ENCODE peak calls at places on chromosomes 12 and 14, in five cellular contexts. Q is non-pigmented ciliary epithelial cell; S is CD8-positive, alpha-beta memory T cell; J is CD4-positive, CD25-positive, alpha-beta regulatory T cell; F is brain microvascular endothelial cell. N is an unnamed sample.

GRCh38 chr12:106759526-106760183 is 14.8 kb upstream of the RIC8B start:
- DNase-seq in S (no peak), J (no peak), Q (no peak), F (no peak), N (peak; percentile 64)

GRCh38 chr12:121294151-121294889 is 2.2 kb downstream of the CAMKK2 start:
- DNase-seq in J (no peak), Q (no peak), S (no peak), F (no peak), N (no peak)

GRCh38 chr14:20609215-20610001 is 18.2 kb upstream of the RNASE12 start:
- DNase-seq in S (peak; percentile 76), J (peak; percentile 80), F (peak; percentile 91), Q (peak; percentile 73), N (peak; percentile 99)

GRCh38 chr14:34489324-34489723 is 27.3 kb upstream of the SPTSSA start:
- DNase-seq in F (no peak), Q (no peak), J (no peak), S (no peak), N (no peak)

GRCh38 chr12:93653712-93654111 is 23.5 kb upstream of the CRADD start:
- DNase-seq in S (no peak), F (no peak), Q (no peak), J (no peak), N (no peak)

GRCh38 chr12:119479121-119479561 is 114.4 kb upstream of the TMEM233 start:
- DNase-seq in S (no peak), F (no peak), Q (no peak), J (no peak), N (no peak)

GRCh38 chr14:22657861-22658260 is 13.7 kb upstream of the OR6J1 start:
- DNase-seq in Q (peak; percentile 46), J (no peak), S (no peak), F (peak; percentile 38), N (no peak)

GRCh38 chr14:62303437-62303836 is 541.2 kb downstream of the SNAPC1 start:
- DNase-seq in Q (no peak), F (no peak), S (no peak), J (no peak), N (no peak)

GRCh38 chr14:31320922-31321779 is 99.2 kb downstream of the HEATR5A start:
- DNase-seq in F (no peak), Q (no peak), J (no peak), S (no peak), N (no peak)

GRCh38 chr14:61565836-61566536 is 129.3 kb upstream of the HIF1A start:
- DNase-seq in Q (no peak), F (no peak), J (no peak), S (no peak), N (no peak)

GRCh38 chr12:62802321-62802720 is 132.6 kb downstream of the PPM1H start:
- DNase-seq in F (no peak), S (no peak), J (no peak), Q (no peak), N (no peak)

GRCh38 chr12:11822071-11822818 is 172.8 kb downstream of the ETV6 start:
- DNase-seq in F (peak; percentile 69), S (no peak), J (no peak), Q (peak; percentile 57), N (peak; percentile 64)

GRCh38 chr12:6115389-6115788 is 9.1 kb downstream of the VWF start:
- DNase-seq in F (no peak), Q (no peak), S (no peak), J (no peak), N (no peak)

GRCh38 chr12:52235822-52236291 is 2.8 kb downstream of the KRT7 start:
- DNase-seq in S (no peak), F (no peak), Q (no peak), J (no peak), N (no peak)

GRCh38 chr12:121530600-121531355 is 50.0 kb downstream of the KDM2B start:
- DNase-seq in Q (peak; percentile 45), J (peak; percentile 64), S (peak; percentile 65), F (peak; percentile 69), N (no peak)

GRCh38 chr12:110165540-110166159 is 41.5 kb downstream of the IFT81 start:
- DNase-seq in F (no peak), Q (no peak), S (no peak), J (no peak), N (no peak)

GRCh38 chr12:90170740-90171139 is 462.1 kb upstream of the ATP2B1 start:
- DNase-seq in S (no peak), Q (no peak), J (no peak), F (no peak), N (no peak)

GRCh38 chr14:99237288-99237687 is 34.7 kb downstream of the BCL11B start:
- DNase-seq in F (no peak), J (no peak), S (no peak), Q (no peak), N (no peak)

GRCh38 chr14:69610020-69610858 is 1.2 kb upstream of the SUSD6 start:
- DNase-seq in J (no peak), Q (no peak), S (no peak), F (no peak), N (no peak)

GRCh38 chr12:6074979-6075585 is 49.4 kb downstream of the VWF start:
- DNase-seq in F (no peak), S (no peak), J (no peak), Q (no peak), N (no peak)

GRCh38 chr14:61121293-61121897 is 140.3 kb downstream of the SLC38A6 start:
- DNase-seq in S (no peak), J (no peak), Q (no peak), F (no peak), N (no peak)

GRCh38 chr14:105067140-105067968 is 2.1 kb upstream of the GPR132 start:
- DNase-seq in F (peak; percentile 43), J (no peak), Q (no peak), S (peak; percentile 51), N (no peak)

GRCh38 chr14:105249175-105250007 is 1.1 kb downstream of the BTBD6 start:
- DNase-seq in S (no peak), J (no peak), F (peak; percentile 19), Q (no peak), N (no peak)

GRCh38 chr12:54357802-54358619 is 6.3 kb downstream of the GPR84 start:
- DNase-seq in J (peak; percentile 21), S (peak; percentile 29), Q (no peak), F (no peak), N (peak; percentile 43)

GRCh38 chr12:11771356-11771755 is 121.9 kb downstream of the ETV6 start:
- DNase-seq in J (no peak), Q (no peak), S (no peak), F (peak; percentile 75), N (no peak)

GRCh38 chr14:23881292-23881691 is 72.3 kb upstream of the DHRS4 start:
- DNase-seq in Q (no peak), F (no peak), S (no peak), J (no peak), N (no peak)

GRCh38 chr14:104238424-104239184 is 100.2 kb downstream of the KIF26A start:
- DNase-seq in Q (no peak), J (no peak), F (no peak), S (no peak), N (no peak)

GRCh38 chr12:27006797-27007467 is 7.3 kb downstream of the TM7SF3 start:
- DNase-seq in J (no peak), Q (no peak), S (no peak), F (no peak), N (no peak)

GRCh38 chr12:95908573-95908972 is 33.8 kb downstream of the CCDC38 start:
- DNase-seq in F (no peak), J (no peak), Q (peak; percentile 6), S (no peak), N (no peak)

GRCh38 chr12:123269395-123269892 is 2.2 kb downstream of the CDK2AP1 start:
- DNase-seq in J (peak; percentile 22), S (peak; percentile 28), F (peak; percentile 47), Q (no peak), N (no peak)

GRCh38 chr12:25806271-25806670 is 152.2 kb upstream of the RASSF8 start:
- DNase-seq in J (no peak), S (no peak), Q (no peak), F (no peak), N (no peak)

GRCh38 chr14:61813101-61813596 is 50.9 kb downstream of the SNAPC1 start:
- DNase-seq in J (no peak), Q (no peak), F (no peak), S (no peak), N (no peak)

GRCh38 chr14:74959596-74960180 is 4.3 kb upstream of the PGF start:
- DNase-seq in F (no peak), Q (no peak), J (no peak), S (no peak), N (no peak)

GRCh38 chr14:57087841-57088240 is 180.9 kb downstream of the EXOC5 start:
- DNase-seq in S (no peak), Q (no peak), F (no peak), J (no peak), N (peak; percentile 74)

GRCh38 chr12:51269174-51270066 is 795 bp downstream of the SMAGP start:
- DNase-seq in S (peak; percentile 42), J (peak; percentile 54), Q (no peak), F (no peak), N (peak; percentile 5)

GRCh38 chr12:18799561-18799960 is 61.6 kb downstream of the CAPZA3 start:
- DNase-seq in F (peak; percentile 40), Q (peak; percentile 3), J (no peak), S (no peak), N (no peak)